ENCODE peak calls at places on chromosomes 2 and 18, in four cellular contexts. J, G, H and A are unnamed samples.

GRCh38 chr2:147782521-147782920 is 62.3 kb upstream of the ACVR2A start:
- DNase-seq in G (no peak), J (no peak), H (no peak), A (peak; percentile 56)

GRCh38 chr2:110794390-110794789 is 62.0 kb downstream of the ACOXL start:
- DNase-seq in G (no peak), J (no peak), H (no peak), A (no peak)

GRCh38 chr2:167953790-167954189 is 293.6 kb downstream of the STK39 start:
- DNase-seq in H (no peak), J (no peak), G (no peak), A (peak; percentile 13)

GRCh38 chr2:99688699-99689098 is 198.9 kb upstream of the REV1 start:
- DNase-seq in J (no peak), G (no peak), H (no peak), A (no peak)

GRCh38 chr18:62979172-62979571 is 263.8 kb downstream of the PHLPP1 start:
- DNase-seq in J (peak; percentile 76), G (peak; percentile 68), H (peak; percentile 73), A (no peak)

GRCh38 chr2:20593072-20594034 is 57.5 kb downstream of the HS1BP3 start:
- DNase-seq in G (peak; percentile 90), J (peak; percentile 92), H (no peak), A (peak; percentile 97)

GRCh38 chr2:226380679-226381078 is 418.9 kb downstream of the IRS1 start:
- DNase-seq in H (no peak), J (no peak), G (no peak), A (no peak)

GRCh38 chr2:144512421-144513272 is 7.3 kb downstream of the ZEB2 start:
- DNase-seq in J (no peak), G (no peak), H (no peak), A (no peak)

GRCh38 chr2:109473616-109474318 is 140.0 kb downstream of the SEPTIN10 start:
- DNase-seq in G (peak; percentile 13), H (no peak), J (no peak), A (no peak)

GRCh38 chr2:109238580-109238979 is 109.6 kb downstream of the SH3RF3 start:
- DNase-seq in G (peak; percentile 89), H (peak; percentile 53), J (peak; percentile 86), A (no peak)

GRCh38 chr2:40737180-40737579 is 285.3 kb upstream of the SLC8A1 start:
- DNase-seq in J (no peak), H (no peak), G (no peak), A (no peak)

GRCh38 chr2:211899871-211900482 is 638.6 kb downstream of the ERBB4 start:
- DNase-seq in G (no peak), J (no peak), H (no peak), A (no peak)

GRCh38 chr2:30772021-30772705 is 35.1 kb downstream of the CAPN13 start:
- DNase-seq in G (no peak), H (no peak), J (no peak), A (no peak)

GRCh38 chr2:85704800-85705679 is 10.9 kb downstream of the GNLY start:
- DNase-seq in J (no peak), H (no peak), G (no peak), A (no peak)

GRCh38 chr2:55268288-55268906 is 634 bp downstream of the MTIF2 start:
- DNase-seq in H (no peak), G (no peak), J (no peak), A (no peak)

GRCh38 chr2:202037086-202037485 is 3.4 kb downstream of the FZD7 start:
- DNase-seq in H (no peak), G (no peak), J (no peak), A (no peak)

GRCh38 chr2:156956161-156956560 is 301.3 kb upstream of the GALNT5 start:
- DNase-seq in G (no peak), J (no peak), H (no peak), A (peak; percentile 83)

GRCh38 chr2:179861777-179862117 is 335 bp upstream of the ZNF385B start:
- DNase-seq in G (no peak), H (no peak), J (peak; percentile 63), A (no peak)

GRCh38 chr2:205461169-205461568 is 221.1 kb upstream of the NRP2 start:
- DNase-seq in J (no peak), G (no peak), H (no peak), A (no peak)

GRCh38 chr18:75208836-75209128 is 157 bp downstream of the PTGR3 start:
- DNase-seq in H (no peak), J (no peak), G (no peak), A (no peak)

GRCh38 chr2:241321033-241321432 is 5.3 kb downstream of the SEPTIN2 start:
- DNase-seq in H (no peak), J (no peak), G (no peak), A (no peak)

GRCh38 chr2:241320394-241320793 is 4.7 kb downstream of the SEPTIN2 start:
- DNase-seq in J (no peak), H (no peak), G (no peak), A (no peak)

GRCh38 chr2:241323777-241324176 is 8.1 kb downstream of the SEPTIN2 start:
- DNase-seq in J (no peak), G (no peak), H (no peak), A (no peak)

GRCh38 chr2:241324775-241325174 is 9.1 kb downstream of the SEPTIN2 start:
- DNase-seq in J (no peak), H (no peak), G (no peak), A (no peak)

DNA sequence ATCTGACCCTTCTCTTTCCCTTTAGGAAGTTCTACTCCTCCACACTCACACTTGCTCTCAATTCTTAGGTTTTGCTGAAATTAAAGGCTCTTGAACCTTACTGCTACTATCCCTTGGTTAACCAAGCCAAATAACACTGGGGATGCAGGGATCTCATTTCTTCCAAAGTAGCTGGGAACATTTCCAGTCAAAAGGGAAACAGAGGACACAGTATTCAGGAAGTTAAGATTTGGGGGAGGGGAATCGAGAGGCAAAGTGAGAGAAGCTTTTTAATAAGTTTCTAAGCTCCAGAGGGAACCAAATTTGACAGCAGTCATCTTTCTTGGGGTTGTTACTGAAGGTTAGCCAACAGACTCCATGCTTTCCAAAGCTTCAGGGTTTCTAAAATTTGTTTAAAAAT is 6.2 kb downstream of the SEPTIN2 start:
- DNase-seq in H (no peak), G (no peak), J (no peak), A (no peak)
- H3K4me1 ChIP-seq in H (no peaks in the 10 kb centered on the region), G (peaks cover 77% of the 10 kb centered on the region), J (peaks cover 65% of the 10 kb centered on the region), A (peaks cover 11% of the 10 kb centered on the region)

DNA sequence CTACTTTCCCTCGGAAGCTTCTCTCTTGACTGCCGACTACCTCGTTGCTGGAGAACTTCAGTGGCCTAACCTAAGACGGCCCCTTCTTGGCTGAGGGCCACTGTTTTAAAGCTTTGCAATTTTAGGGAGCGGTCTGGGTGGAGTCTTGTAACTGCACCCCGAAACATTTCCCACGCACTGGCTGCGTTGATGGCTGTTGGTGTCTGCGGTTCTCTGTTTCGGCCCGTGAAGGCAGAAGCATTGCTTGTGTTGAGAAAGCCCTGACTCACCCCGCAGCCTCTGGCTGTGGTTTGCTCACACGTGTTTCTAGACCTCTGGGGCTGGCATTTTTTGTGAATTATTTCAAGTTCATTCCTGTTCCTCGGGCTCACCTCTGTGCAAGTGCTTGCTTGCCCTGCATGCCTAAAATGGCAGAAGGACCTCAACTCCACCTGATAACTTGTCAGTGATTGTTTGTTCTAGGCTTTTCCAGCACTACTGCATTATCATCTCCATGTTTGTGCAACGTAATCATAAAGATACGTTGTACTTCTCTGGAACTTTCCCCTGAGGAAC is 94.1 kb upstream of the DLX2 start:
- DNase-seq in G (peak; percentile 65), J (peak; percentile 68), H (peak; percentile 85), A (peak; percentile 100)
- H3K27ac ChIP-seq in G (no peak overlapping the region), J (no peak overlapping the region), H (peak overlapping the region; percentile 62), A (peak overlapping the region; percentile 97)

GRCh38 chr2:104852161-104852689 is 1.7 kb upstream of the POU3F3 start:
- DNase-seq in G (no peak), H (no peak), J (no peak), A (no peak)

GRCh38 chr2:104850322-104851184 is 3.4 kb upstream of the POU3F3 start:
- DNase-seq in J (no peak), G (no peak), H (no peak), A (no peak)

GRCh38 chr2:104849618-104850097 is 4.3 kb upstream of the POU3F3 start:
- DNase-seq in G (no peak), H (no peak), J (peak; percentile 80), A (no peak)

GRCh38 chr2:104853401-104853925 is 452 bp upstream of the POU3F3 start:
- DNase-seq in G (no peak), J (no peak), H (no peak), A (no peak)

DNA sequence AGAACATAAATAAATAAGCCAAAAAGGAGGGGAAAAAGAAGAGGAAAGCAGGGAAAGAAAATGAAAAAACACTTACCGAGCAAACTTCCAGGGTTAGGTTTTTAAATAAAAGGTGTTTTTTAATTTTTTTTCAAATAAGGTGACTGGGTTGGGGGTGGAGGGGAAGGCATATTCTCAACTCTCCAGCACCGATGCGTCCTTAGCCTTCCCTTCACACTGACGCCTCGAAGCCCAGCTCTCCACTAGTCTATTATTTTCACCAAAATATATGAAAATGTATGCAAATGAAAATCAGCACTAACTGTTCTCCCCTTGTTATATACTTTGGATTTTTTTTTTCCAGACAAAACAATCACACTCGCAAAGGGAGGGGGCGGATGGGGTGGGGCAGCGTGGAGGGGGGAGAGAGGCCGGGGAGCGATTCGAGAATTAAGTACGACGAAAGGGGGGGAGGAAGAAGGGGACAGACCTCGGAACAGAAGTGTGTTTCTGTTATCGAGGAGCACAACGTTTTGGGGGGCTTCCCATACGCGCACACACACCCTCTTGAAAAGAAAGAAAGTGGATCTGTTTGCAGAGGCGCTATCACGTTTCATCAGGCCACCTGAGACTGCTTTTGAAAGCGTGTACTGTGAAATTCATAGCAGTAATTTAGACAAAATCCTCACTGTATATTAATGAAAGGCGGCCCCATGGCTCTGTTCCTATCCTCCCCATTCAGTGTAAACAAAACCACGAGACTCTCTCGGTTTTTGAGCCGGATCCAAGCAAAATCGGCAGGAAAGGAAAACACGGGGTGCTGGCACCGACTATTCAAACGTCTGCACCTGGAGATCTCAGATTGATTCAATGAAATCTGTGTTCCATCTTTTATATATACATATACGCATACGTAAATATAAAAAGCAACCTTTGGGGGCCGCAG is 2.4 kb upstream of the POU3F3 start:
- DNase-seq in H (no peak), J (no peak), G (no peak), A (no peak)
- H3K4me1 ChIP-seq in H (no peaks in the 10 kb centered on the region), J (peaks cover 19% of the 10 kb centered on the region), G (peaks cover 35% of the 10 kb centered on the region), A (no peaks in the 10 kb centered on the region)

GRCh38 chr2:27571197-27571596 is 11.6 kb upstream of the ZNF512 start:
- DNase-seq in G (no peak), H (no peak), J (no peak), A (no peak)

GRCh38 chr2:27569398-27569797 is 13.4 kb upstream of the ZNF512 start:
- DNase-seq in G (no peak), J (no peak), H (no peak), A (no peak)

GRCh38 chr2:27571681-27572080 is 11.2 kb upstream of the ZNF512 start:
- DNase-seq in G (no peak), J (no peak), H (no peak), A (no peak)

GRCh38 chr2:27561060-27561459 is 21.8 kb upstream of the ZNF512 start:
- DNase-seq in H (no peak), J (no peak), G (no peak), A (no peak)

DNA sequence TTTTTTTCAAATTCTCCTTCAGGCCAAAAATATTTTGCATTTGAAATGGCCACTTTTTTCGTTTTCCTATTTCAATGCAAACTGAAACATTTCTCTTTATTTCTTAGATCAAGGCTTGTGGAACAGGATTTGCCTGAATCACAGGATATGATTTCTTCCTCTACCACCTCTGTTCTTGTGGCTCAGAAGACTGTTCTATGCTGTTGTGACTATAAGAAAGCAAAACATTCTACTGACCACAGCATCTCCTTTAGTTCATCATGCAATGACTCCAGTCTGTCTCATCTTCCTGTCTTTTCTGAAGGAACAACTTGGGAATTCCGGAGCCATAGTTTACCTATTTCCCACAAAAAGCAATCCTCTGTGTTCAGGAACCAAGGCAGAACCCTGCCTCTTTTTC is 16.2 kb upstream of the ZNF512 start:
- DNase-seq in H (no peak), G (no peak), J (no peak), A (peak; percentile 89)
- H3K27ac ChIP-seq in H (no peak overlapping the region), G (no peak overlapping the region), J (no peak overlapping the region), A (peak overlapping the region; percentile 50)